ENCODE peak calls at places on chromosomes 1 and 21, in four cellular contexts. K, Z, M and E are unnamed samples.

GRCh38 chr1:30890502-30891222 is 17.9 kb downstream of the SDC3 start:
- DNase-seq in K (no peak), Z (no peak), M (no peak), E (no peak)

GRCh38 chr1:205273551-205273982 is 45.8 kb downstream of the TMCC2 start:
- DNase-seq in K (peak; percentile 96), Z (peak; percentile 94), M (peak; percentile 86), E (peak; percentile 90)

GRCh38 chr1:76793594-76793993 is 73.7 kb upstream of the ST6GALNAC5 start:
- DNase-seq in K (no peak), Z (no peak), M (no peak), E (no peak)

GRCh38 chr1:185448591-185449186 is 131.6 kb upstream of the IVNS1ABP start:
- DNase-seq in K (no peak), Z (no peak), M (no peak), E (no peak)

GRCh38 chr21:38924954-38925353 is 119.2 kb downstream of the ETS2 start:
- DNase-seq in K (no peak), Z (no peak), M (no peak), E (no peak)

GRCh38 chr1:209607102-209607794 is 23.7 kb downstream of the CAMK1G start:
- DNase-seq in K (peak; percentile 70), Z (no peak), M (no peak), E (no peak)

GRCh38 chr1:237390798-237391197 is 348.8 kb downstream of the RYR2 start:
- DNase-seq in K (no peak), Z (no peak), M (no peak), E (no peak)

GRCh38 chr1:15341228-15341627 is 68.5 kb upstream of the EFHD2 start:
- DNase-seq in K (no peak), Z (no peak), M (no peak), E (no peak)

GRCh38 chr21:42724226-42724920 is 71.0 kb downstream of the PDE9A start:
- DNase-seq in K (peak; percentile 15), Z (no peak), M (no peak), E (no peak)

GRCh38 chr1:213989071-213989739 is 1.4 kb downstream of the PROX1 start:
- DNase-seq in K (no peak), Z (peak; percentile 71), M (no peak), E (no peak)

GRCh38 chr1:113868387-113869083 is 3.0 kb downstream of the PTPN22 start:
- DNase-seq in K (no peak), Z (no peak), M (no peak), E (no peak)

GRCh38 chr1:172499636-172500141 is 33.3 kb upstream of the SUCO start:
- DNase-seq in K (peak; percentile 38), Z (no peak), M (no peak), E (no peak)

GRCh38 chr1:181397841-181398240 is 85.5 kb upstream of the CACNA1E start:
- DNase-seq in K (no peak), Z (no peak), M (no peak), E (no peak)

GRCh38 chr1:115343200-115343737 is 5.2 kb upstream of the NGF start:
- DNase-seq in K (no peak), Z (no peak), M (no peak), E (no peak)

GRCh38 chr1:78792756-78793155 is 143.1 kb downstream of the IFI44 start:
- DNase-seq in K (no peak), Z (no peak), M (no peak), E (no peak)

GRCh38 chr1:11653616-11654570 is at the start of gene FBXO2:
- DNase-seq in K (no peak), Z (peak; percentile 57), M (no peak), E (no peak)

GRCh38 chr1:219460561-219461511 is 152.1 kb downstream of the ZC3H11B start:
- DNase-seq in K (no peak), Z (no peak), M (no peak), E (no peak)

GRCh38 chr1:147110434-147110833 is 61.8 kb downstream of the PRKAB2 start:
- DNase-seq in K (no peak), Z (no peak), M (no peak), E (no peak)

GRCh38 chr1:195064358-195064757 is 1543.9 kb downstream of the KCNT2 start:
- DNase-seq in K (no peak), Z (no peak), M (no peak), E (no peak)

GRCh38 chr21:15172963-15173362 is 108.2 kb upstream of the NRIP1 start:
- DNase-seq in K (no peak), Z (no peak), M (no peak), E (no peak)

GRCh38 chr1:30726254-30726653 is 2.9 kb upstream of the MATN1 start:
- DNase-seq in K (no peak), Z (no peak), M (no peak), E (no peak)

GRCh38 chr21:31290765-31291164 is 53.3 kb downstream of the TIAM1 start:
- DNase-seq in K (no peak), Z (no peak), M (no peak), E (no peak)

GRCh38 chr21:31295676-31296075 is 48.4 kb downstream of the TIAM1 start:
- DNase-seq in K (no peak), Z (no peak), M (no peak), E (no peak)

GRCh38 chr21:31294691-31295090 is 49.4 kb downstream of the TIAM1 start:
- DNase-seq in K (no peak), Z (no peak), M (no peak), E (no peak)

GRCh38 chr21:31289702-31290101 is 54.4 kb downstream of the TIAM1 start:
- DNase-seq in K (no peak), Z (no peak), M (no peak), E (no peak)

GRCh38 chr21:31293986-31294385 is 50.1 kb downstream of the TIAM1 start:
- DNase-seq in K (no peak), Z (no peak), M (peak; percentile 21), E (no peak)
- H3K27ac ChIP-seq in K (peak overlapping the region; percentile 13), Z (no peak overlapping the region), M (no peak overlapping the region), E (no peak overlapping the region)

DNA sequence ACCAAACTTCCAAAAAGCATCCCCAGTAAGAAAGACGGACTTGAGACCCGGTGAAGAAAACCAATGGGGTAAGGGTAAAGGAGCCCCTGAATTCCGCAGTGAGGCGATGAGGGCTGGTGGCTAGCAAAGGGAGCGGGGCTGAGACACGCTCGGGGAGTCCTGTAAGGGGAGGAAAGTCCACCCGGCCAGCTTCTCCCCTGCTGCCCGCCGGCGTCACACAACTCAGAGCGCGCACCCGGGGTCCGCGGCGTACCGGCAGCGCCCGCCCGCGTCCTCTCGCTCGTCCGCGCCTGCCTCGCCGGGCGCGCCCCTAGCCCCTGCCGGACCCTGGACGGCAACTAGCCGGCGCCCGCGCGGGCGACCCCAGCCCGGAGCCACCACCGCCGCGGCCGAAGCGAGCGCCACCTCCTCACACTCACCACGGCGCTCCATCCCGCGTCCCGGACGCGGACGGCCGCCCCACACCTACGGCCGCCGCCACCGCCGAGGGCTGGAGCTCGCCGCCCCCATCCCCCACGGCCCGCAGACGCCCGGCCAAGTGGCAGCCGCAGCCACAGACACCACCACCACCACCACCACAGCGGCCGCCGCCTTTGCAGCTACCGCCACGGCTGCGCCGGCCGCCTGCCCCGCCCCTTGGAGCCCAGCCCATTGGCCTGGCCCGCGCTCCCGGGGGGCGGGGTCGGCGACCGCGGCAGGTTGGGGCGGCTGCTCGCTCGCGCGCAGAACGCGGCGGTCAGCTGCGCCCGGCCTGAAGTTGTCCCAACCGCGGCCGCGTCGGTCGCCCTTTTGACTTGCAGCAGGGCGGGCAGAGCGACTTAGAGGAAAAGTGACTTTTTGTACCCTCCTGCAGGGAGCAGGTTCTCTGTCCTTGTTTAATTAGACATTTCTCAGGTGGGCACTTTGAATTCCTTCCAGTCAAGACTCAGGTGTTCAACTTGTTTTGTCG is 10.0 kb upstream of the ARHGAP29 start:
- DNase-seq in K (peak; percentile 43), Z (peak; percentile 91), M (peak; percentile 50), E (peak; percentile 82)
- TF ChIP-seq POLR2A in K (no peak), Z (no peak), M (peak; percentile 75), E (no peak)

DNA sequence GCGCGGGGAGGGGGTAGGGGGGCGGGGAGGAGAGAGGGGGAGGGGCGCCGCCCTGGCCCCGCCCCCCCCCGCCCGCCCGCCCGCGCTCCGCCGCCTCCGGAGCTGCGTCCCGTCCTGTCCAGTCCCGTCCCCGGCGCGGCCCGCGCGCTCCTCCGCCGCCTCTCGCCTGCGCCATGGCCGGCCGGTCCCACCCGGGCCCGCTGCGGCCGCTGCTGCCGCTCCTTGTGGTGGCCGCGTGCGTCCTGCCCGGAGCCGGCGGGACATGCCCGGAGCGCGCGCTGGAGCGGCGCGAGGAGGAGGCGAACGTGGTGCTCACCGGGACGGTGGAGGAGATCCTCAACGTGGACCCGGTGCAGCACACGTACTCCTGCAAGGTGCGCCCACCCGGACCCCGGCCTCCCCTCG is at the start of gene AGRN:
- DNase-seq in K (no peak), Z (no peak), M (peak; percentile 56), E (no peak)
- H3K4me1 ChIP-seq in K (peaks cover 39% of the 10 kb centered on the region), Z (peaks cover 2% of the 10 kb centered on the region), M (peaks cover 16% of the 10 kb centered on the region), E (peaks cover 23% of the 10 kb centered on the region)

GRCh38 chr1:21761052-21761451 is 21.9 kb downstream of the USP48 start:
- DNase-seq in K (no peak), Z (no peak), M (no peak), E (no peak)
- H3K27ac ChIP-seq in K (no peak overlapping the region), Z (no peak overlapping the region), M (no peak overlapping the region), E (no peak overlapping the region)

GRCh38 chr21:44878053-44878982 is 4.8 kb upstream of the PTTG1IP start:
- DNase-seq in K (no peak), Z (no peak), M (no peak), E (no peak)
- TF ChIP-seq POLR2A in K (no peak), Z (no peak), M (no peak), E (no peak)

GRCh38 chr1:198326915-198327314 is 170.1 kb downstream of the NEK7 start:
- DNase-seq in K (no peak), Z (no peak), M (no peak), E (no peak)
- H3K4me1 ChIP-seq in K (no peaks in the 10 kb centered on the region), Z (no peaks in the 10 kb centered on the region), M (no peaks in the 10 kb centered on the region), E (no peaks in the 10 kb centered on the region)